ENCODE peak calls at places on chromosomes 7 and 10, in six cellular contexts. One of them, this sample, is unnamed.

GRCh38 chr7:50185188-50185587 is 92.1 kb upstream of the ZPBP start:
- DNase-seq in Right ventricle myocardium superior: peak; percentile 59
- DNase-seq in choroid plexus epithelial cell: no peak
- DNase-seq in iPS-NIHi11: no peak
- DNase-seq in activated CD4-positive, alpha-beta T cell treated with anti-CD3 and anti-CD28 coated beads, Interleukin-2, amount 50 U/mL, for 1 hour: no peak
- DNase-seq in GM18507: no peak
- DNase-seq in this sample: no peak

GRCh38 chr7:2040893-2041270 is 191.9 kb downstream of the MAD1L1 start:
- DNase-seq in Right ventricle myocardium superior: peak; percentile 13
- DNase-seq in GM18507: no peak
- DNase-seq in iPS-NIHi11: no peak
- DNase-seq in choroid plexus epithelial cell: peak; percentile 31
- DNase-seq in activated CD4-positive, alpha-beta T cell treated with anti-CD3 and anti-CD28 coated beads, Interleukin-2, amount 50 U/mL, for 1 hour: no peak
- DNase-seq in this sample: no peak

GRCh38 chr7:87627634-87627994 is 584 bp upstream of the RUNDC3B start:
- DNase-seq in activated CD4-positive, alpha-beta T cell treated with anti-CD3 and anti-CD28 coated beads, Interleukin-2, amount 50 U/mL, for 1 hour: no peak
- DNase-seq in iPS-NIHi11: no peak
- DNase-seq in Right ventricle myocardium superior: no peak
- DNase-seq in choroid plexus epithelial cell: no peak
- DNase-seq in GM18507: no peak
- DNase-seq in this sample: no peak

GRCh38 chr7:25947669-25948516 is 204.1 kb upstream of the NFE2L3 start:
- DNase-seq in activated CD4-positive, alpha-beta T cell treated with anti-CD3 and anti-CD28 coated beads, Interleukin-2, amount 50 U/mL, for 1 hour: no peak
- DNase-seq in iPS-NIHi11: no peak
- DNase-seq in choroid plexus epithelial cell: no peak
- DNase-seq in Right ventricle myocardium superior: no peak
- DNase-seq in GM18507: no peak
- DNase-seq in this sample: no peak

GRCh38 chr10:84224411-84225028 is 824 bp downstream of the LRIT2 start:
- DNase-seq in Right ventricle myocardium superior: no peak
- DNase-seq in activated CD4-positive, alpha-beta T cell treated with anti-CD3 and anti-CD28 coated beads, Interleukin-2, amount 50 U/mL, for 1 hour: no peak
- DNase-seq in iPS-NIHi11: peak; percentile 76
- DNase-seq in GM18507: no peak
- DNase-seq in choroid plexus epithelial cell: no peak
- DNase-seq in this sample: peak; percentile 2

GRCh38 chr7:51213618-51214017 is 103.0 kb downstream of the COBL start:
- DNase-seq in activated CD4-positive, alpha-beta T cell treated with anti-CD3 and anti-CD28 coated beads, Interleukin-2, amount 50 U/mL, for 1 hour: no peak
- DNase-seq in Right ventricle myocardium superior: no peak
- DNase-seq in choroid plexus epithelial cell: no peak
- DNase-seq in iPS-NIHi11: no peak
- DNase-seq in GM18507: no peak
- DNase-seq in this sample: no peak

GRCh38 chr10:68628576-68629127 is 68.5 kb downstream of the TET1 start:
- DNase-seq in GM18507: no peak
- DNase-seq in choroid plexus epithelial cell: peak; percentile 60
- DNase-seq in activated CD4-positive, alpha-beta T cell treated with anti-CD3 and anti-CD28 coated beads, Interleukin-2, amount 50 U/mL, for 1 hour: no peak
- DNase-seq in Right ventricle myocardium superior: no peak
- DNase-seq in iPS-NIHi11: no peak
- DNase-seq in this sample: peak; percentile 32

GRCh38 chr7:157555308-157555707 is 218.5 kb downstream of the DNAJB6 start:
- DNase-seq in iPS-NIHi11: no peak
- DNase-seq in Right ventricle myocardium superior: no peak
- DNase-seq in activated CD4-positive, alpha-beta T cell treated with anti-CD3 and anti-CD28 coated beads, Interleukin-2, amount 50 U/mL, for 1 hour: no peak
- DNase-seq in choroid plexus epithelial cell: peak; percentile 62
- DNase-seq in GM18507: no peak
- DNase-seq in this sample: peak; percentile 90

GRCh38 chr10:6321880-6322279 is 119.1 kb downstream of the PFKFB3 start:
- DNase-seq in iPS-NIHi11: no peak
- DNase-seq in Right ventricle myocardium superior: no peak
- DNase-seq in choroid plexus epithelial cell: peak; percentile 45
- DNase-seq in activated CD4-positive, alpha-beta T cell treated with anti-CD3 and anti-CD28 coated beads, Interleukin-2, amount 50 U/mL, for 1 hour: no peak
- DNase-seq in GM18507: no peak
- DNase-seq in this sample: peak; percentile 67

GRCh38 chr7:32518534-32519140 is 23.3 kb downstream of the AVL9 start:
- DNase-seq in GM18507: no peak
- DNase-seq in iPS-NIHi11: no peak
- DNase-seq in choroid plexus epithelial cell: peak; percentile 50
- DNase-seq in Right ventricle myocardium superior: no peak
- DNase-seq in activated CD4-positive, alpha-beta T cell treated with anti-CD3 and anti-CD28 coated beads, Interleukin-2, amount 50 U/mL, for 1 hour: no peak
- DNase-seq in this sample: peak; percentile 82